ENCODE peak calls at places on chromosomes 6 and 20, in nine cellular contexts. L is tibial nerve, J is mucosa of descending colon, B is colonic mucosa, N is stomach, K is adrenal gland, R is right atrium auricular region, S is cardiac muscle cell, P is PC-3. O is an unnamed sample.

GRCh38 chr6:167576798-167577528 is 249.7 kb upstream of the AFDN start:
- DNase-seq in N (no peak), P (no peak), B (peak; percentile 10), L (peak; percentile 4), K (no peak), R (no peak), S (no peak), J (no peak), O (no peak)

GRCh38 chr6:15395087-15395486 is 149.2 kb downstream of the JARID2 start:
- DNase-seq in J (no peak), N (no peak), L (no peak), B (no peak), S (no peak), K (no peak), P (no peak), R (no peak), O (no peak)

GRCh38 chr6:105568121-105568520 is 165.2 kb upstream of the PREP start:
- DNase-seq in K (no peak), R (no peak), N (no peak), S (no peak), L (no peak), P (no peak), J (no peak), B (no peak), O (no peak)

GRCh38 chr6:125363360-125364121 is 61.8 kb upstream of the HDDC2 start:
- DNase-seq in K (peak; percentile 72), B (no peak), R (peak; percentile 83), N (peak; percentile 27), P (no peak), S (peak; percentile 84), J (no peak), L (peak; percentile 57), O (peak; percentile 38)

GRCh38 chr6:108621117-108621516 is 60.4 kb downstream of the FOXO3 start:
- DNase-seq in P (peak; percentile 45), S (peak; percentile 49), N (peak; percentile 41), K (peak; percentile 83), J (no peak), L (no peak), B (no peak), R (peak; percentile 72), O (no peak)

GRCh38 chr20:46077642-46078305 is 12.0 kb downstream of the NCOA5 start:
- DNase-seq in B (no peak), S (no peak), J (no peak), P (no peak), K (no peak), N (no peak), L (no peak), R (no peak), O (no peak)

GRCh38 chr20:32189691-32190607 is 17.6 kb downstream of the PLAGL2 start:
- DNase-seq in S (peak; percentile 50), P (no peak), N (peak; percentile 57), K (peak; percentile 79), J (peak; percentile 49), B (peak; percentile 46), R (peak; percentile 68), L (peak; percentile 41), O (no peak)

GRCh38 chr6:133092771-133093170 is 148.4 kb upstream of the EYA4 start:
- DNase-seq in J (no peak), S (no peak), B (no peak), N (no peak), L (no peak), R (no peak), K (no peak), P (no peak), O (no peak)

GRCh38 chr20:11740975-11741374 is 176.7 kb upstream of the BTBD3 start:
- DNase-seq in K (peak; percentile 55), J (no peak), B (no peak), R (no peak), N (no peak), P (peak; percentile 29), S (no peak), L (no peak), O (no peak)

GRCh38 chr20:32971703-32972161 is 32.5 kb downstream of the SUN5 start:
- DNase-seq in P (no peak), K (no peak), J (no peak), R (peak; percentile 11), S (no peak), B (peak; percentile 15), L (no peak), N (no peak), O (no peak)

GRCh38 chr6:39791850-39792500 is at the start of gene DAAM2:
- DNase-seq in P (no peak), R (no peak), K (peak; percentile 65), B (peak; percentile 35), S (peak; percentile 70), J (peak; percentile 44), L (peak; percentile 54), N (peak; percentile 64), O (no peak)

GRCh38 chr6:147438758-147439528 is 69.5 kb upstream of the SAMD5 start:
- DNase-seq in B (no peak), R (no peak), N (no peak), K (no peak), L (no peak), P (no peak), S (no peak), J (no peak), O (peak; percentile 49)

GRCh38 chr6:53752856-53753255 is 41.9 kb upstream of the LRRC1 start:
- DNase-seq in K (no peak), L (no peak), P (peak; percentile 83), S (peak; percentile 71), B (no peak), N (no peak), J (no peak), R (no peak), O (no peak)

GRCh38 chr20:53866787-53867740 is 203.3 kb downstream of the BCAS1 start:
- DNase-seq in K (no peak), L (no peak), P (peak; percentile 55), R (no peak), N (no peak), B (no peak), J (no peak), S (peak; percentile 15), O (peak; percentile 98)

GRCh38 chr20:42646250-42646649 is 543.5 kb downstream of the PTPRT start:
- DNase-seq in P (no peak), B (no peak), R (no peak), K (no peak), J (no peak), N (no peak), S (no peak), L (no peak), O (no peak)

GRCh38 chr6:150167479-150167873 is 24.6 kb downstream of the PPP1R14C start:
- DNase-seq in K (no peak), S (no peak), J (no peak), P (no peak), N (no peak), L (no peak), R (no peak), B (no peak), O (no peak)

GRCh38 chr6:108250240-108250866 is 10.5 kb downstream of the SNX3 start:
- DNase-seq in J (no peak), P (peak; percentile 21), K (no peak), N (no peak), S (peak; percentile 27), R (no peak), B (no peak), L (no peak), O (peak; percentile 28)

GRCh38 chr20:57748601-57749130 is 38.9 kb upstream of the PMEPA1 start:
- DNase-seq in K (peak; percentile 88), N (peak; percentile 55), J (peak; percentile 82), B (peak; percentile 81), P (peak; percentile 97), S (peak; percentile 61), L (peak; percentile 62), R (peak; percentile 84), O (no peak)
- H3K4me3 ChIP-seq in K (no peak overlapping the region), N (peak overlapping the region; percentile 38), J (no peak overlapping the region), B (no peak overlapping the region), P (peak overlapping the region; percentile 58), S (no peak overlapping the region), L (peak overlapping the region; percentile 35), R (peak overlapping the region; percentile 39), O (no peak overlapping the region)

GRCh38 chr20:63071541-63072181 is 64.9 kb upstream of the BHLHE23 start:
- DNase-seq in L (no peak), K (no peak), S (peak; percentile 29), B (no peak), N (no peak), R (no peak), J (no peak), P (peak; percentile 63), O (peak; percentile 58)
- H3K4me3 ChIP-seq in L (no peak overlapping the region), K (no peak overlapping the region), S (peak overlapping the region; percentile 9), B (no peak overlapping the region), N (no peak overlapping the region), R (no peak overlapping the region), J (no peak overlapping the region), P (no peak overlapping the region), O (no peak overlapping the region)

DNA sequence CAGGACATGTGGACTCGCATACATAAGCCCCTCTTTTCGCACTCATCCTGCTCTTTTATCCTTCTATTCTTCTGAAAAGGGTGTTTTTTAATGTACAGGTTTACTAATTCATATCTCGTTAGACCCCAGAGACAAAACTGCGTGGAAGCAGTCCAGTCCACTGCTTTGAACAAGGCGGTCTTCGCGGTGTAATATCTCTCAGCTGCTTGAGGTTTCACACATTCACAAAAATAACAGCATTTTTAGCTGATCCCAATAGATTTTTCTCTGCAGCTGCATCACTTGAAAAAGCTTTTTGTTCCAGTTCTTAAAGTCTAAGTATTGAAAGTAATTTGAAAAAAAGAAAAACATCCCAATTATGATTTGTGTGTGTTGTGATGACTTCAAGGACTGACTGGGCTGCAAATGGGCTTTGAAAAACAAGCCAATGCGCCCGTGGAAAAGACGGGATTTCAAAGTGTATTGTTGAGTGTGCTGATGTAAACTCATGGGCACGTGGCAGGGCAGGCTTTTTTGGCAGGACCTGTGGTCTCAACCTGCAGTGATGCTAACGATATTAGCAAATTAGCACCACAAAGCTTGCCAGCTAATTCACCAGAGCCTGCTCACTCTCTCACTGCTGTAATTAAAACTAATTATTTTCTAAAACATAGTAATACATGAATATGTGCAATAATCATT is 151.1 kb downstream of the TMEM242 start:
- DNase-seq in J (no peak), S (no peak), R (no peak), B (no peak), N (no peak), L (no peak), K (peak; percentile 68), P (no peak), O (no peak)
- H3K4me3 ChIP-seq in J (no peak overlapping the region), S (no peak overlapping the region), R (no peak overlapping the region), B (no peak overlapping the region), N (no peak overlapping the region), L (no peak overlapping the region), K (no peak overlapping the region), P (no peak overlapping the region), O (no peak overlapping the region)

DNA sequence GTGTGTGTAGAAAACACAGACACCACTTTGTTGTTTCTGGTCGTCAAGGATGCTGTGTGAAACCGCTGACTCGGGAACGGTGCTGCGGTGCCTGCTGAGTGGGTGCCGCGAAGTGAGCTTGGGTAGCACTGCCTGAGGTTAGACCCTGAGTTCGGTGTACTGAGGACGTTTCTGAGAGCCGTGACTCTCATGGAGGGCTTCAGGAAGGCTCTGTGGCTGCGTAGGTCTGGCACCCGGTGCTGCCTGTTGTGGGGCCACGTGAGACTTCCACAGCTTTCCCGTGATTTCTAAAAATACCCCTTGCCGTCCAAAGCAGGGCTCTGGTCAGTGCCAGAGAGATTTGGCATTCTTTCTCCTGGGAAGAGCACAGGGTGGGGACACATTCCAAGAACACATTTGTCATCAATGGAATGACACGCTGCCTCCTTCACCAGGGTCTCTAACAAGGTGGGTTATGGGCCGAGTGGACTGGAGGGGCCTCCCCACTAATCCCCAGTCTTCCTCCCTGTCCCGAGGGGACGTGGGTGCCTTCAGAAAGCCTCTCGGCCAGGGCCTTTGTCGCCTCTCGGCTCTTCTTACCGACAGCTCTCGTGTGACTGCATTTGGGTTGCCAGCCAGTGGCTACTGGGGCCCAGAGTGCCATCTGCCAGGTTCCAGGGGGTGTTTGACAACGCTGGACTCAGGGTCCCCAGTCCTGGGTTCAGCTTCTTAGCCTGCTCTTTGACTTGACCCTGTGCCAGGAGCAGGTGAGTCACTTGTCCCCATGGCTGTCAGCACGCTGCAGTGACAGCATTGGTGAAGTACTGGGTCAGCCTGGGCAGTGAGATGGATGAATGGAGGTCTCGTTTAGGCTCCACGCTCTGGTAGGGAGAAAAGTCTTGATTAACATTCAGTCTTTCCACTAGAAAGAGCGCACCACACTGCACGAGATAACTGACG is 62.2 kb downstream of the SYNJ2 start:
- DNase-seq in B (peak; percentile 67), N (peak; percentile 55), P (no peak), J (peak; percentile 35), S (no peak), K (peak; percentile 84), R (peak; percentile 77), L (no peak), O (no peak)
- H3K4me3 ChIP-seq in B (no peak overlapping the region), N (no peak overlapping the region), P (no peak overlapping the region), J (no peak overlapping the region), S (no peak overlapping the region), K (no peak overlapping the region), R (peak overlapping the region; percentile 43), L (no peak overlapping the region), O (no peak overlapping the region)